ENCODE peak calls at places on chromosomes 1 and 21, in six cellular contexts. One of them, this sample, is unnamed.

GRCh38 chr1:47812848-47813508 is 184.2 kb downstream of the TRABD2B start:
- DNase-seq in T follicular helper cell: no peak
- DNase-seq in activated naive CD8-positive, alpha-beta T cell treated with anti-CD3 and anti-CD28 coated beads, Interleukin-2, amount 50 U/mL, for 24 hours: no peak
- DNase-seq in AG08395: no peak
- DNase-seq in cardiac muscle cell: no peak
- DNase-seq in activated CD4-positive, CD25-positive, alpha-beta regulatory T cell treated with anti-CD3 and anti-CD28 coated beads, Interleukin-2, amount 50 U/mL, for 72 hours: no peak
- DNase-seq in this sample: no peak

GRCh38 chr1:179745131-179745611 is 2.1 kb downstream of the FAM163A start:
- DNase-seq in AG08395: no peak
- DNase-seq in T follicular helper cell: no peak
- DNase-seq in activated CD4-positive, CD25-positive, alpha-beta regulatory T cell treated with anti-CD3 and anti-CD28 coated beads, Interleukin-2, amount 50 U/mL, for 72 hours: no peak
- DNase-seq in cardiac muscle cell: no peak
- DNase-seq in activated naive CD8-positive, alpha-beta T cell treated with anti-CD3 and anti-CD28 coated beads, Interleukin-2, amount 50 U/mL, for 24 hours: no peak
- DNase-seq in this sample: no peak

GRCh38 chr1:162292422-162292849 is 84.2 kb downstream of the SPATA46 start:
- DNase-seq in AG08395: no peak
- DNase-seq in activated CD4-positive, CD25-positive, alpha-beta regulatory T cell treated with anti-CD3 and anti-CD28 coated beads, Interleukin-2, amount 50 U/mL, for 72 hours: no peak
- DNase-seq in T follicular helper cell: no peak
- DNase-seq in activated naive CD8-positive, alpha-beta T cell treated with anti-CD3 and anti-CD28 coated beads, Interleukin-2, amount 50 U/mL, for 24 hours: no peak
- DNase-seq in cardiac muscle cell: no peak
- DNase-seq in this sample: no peak

GRCh38 chr1:193270996-193271395 is 84.6 kb upstream of the B3GALT2 start:
- DNase-seq in T follicular helper cell: no peak
- DNase-seq in AG08395: no peak
- DNase-seq in activated naive CD8-positive, alpha-beta T cell treated with anti-CD3 and anti-CD28 coated beads, Interleukin-2, amount 50 U/mL, for 24 hours: no peak
- DNase-seq in activated CD4-positive, CD25-positive, alpha-beta regulatory T cell treated with anti-CD3 and anti-CD28 coated beads, Interleukin-2, amount 50 U/mL, for 72 hours: no peak
- DNase-seq in cardiac muscle cell: no peak
- DNase-seq in this sample: no peak

GRCh38 chr21:46060596-46061061 is 37.3 kb upstream of the COL6A2 start:
- DNase-seq in activated CD4-positive, CD25-positive, alpha-beta regulatory T cell treated with anti-CD3 and anti-CD28 coated beads, Interleukin-2, amount 50 U/mL, for 72 hours: no peak
- DNase-seq in activated naive CD8-positive, alpha-beta T cell treated with anti-CD3 and anti-CD28 coated beads, Interleukin-2, amount 50 U/mL, for 24 hours: peak; percentile 66
- DNase-seq in AG08395: peak; percentile 93
- DNase-seq in cardiac muscle cell: no peak
- DNase-seq in T follicular helper cell: no peak
- DNase-seq in this sample: no peak

GRCh38 chr1:52463891-52464290 is 59.5 kb downstream of the PRPF38A start:
- DNase-seq in AG08395: no peak
- DNase-seq in T follicular helper cell: no peak
- DNase-seq in cardiac muscle cell: no peak
- DNase-seq in activated CD4-positive, CD25-positive, alpha-beta regulatory T cell treated with anti-CD3 and anti-CD28 coated beads, Interleukin-2, amount 50 U/mL, for 72 hours: no peak
- DNase-seq in activated naive CD8-positive, alpha-beta T cell treated with anti-CD3 and anti-CD28 coated beads, Interleukin-2, amount 50 U/mL, for 24 hours: no peak
- DNase-seq in this sample: no peak

GRCh38 chr1:227780101-227781044 is 35.1 kb upstream of the PRSS38 start:
- DNase-seq in AG08395: no peak
- DNase-seq in T follicular helper cell: no peak
- DNase-seq in cardiac muscle cell: no peak
- DNase-seq in activated CD4-positive, CD25-positive, alpha-beta regulatory T cell treated with anti-CD3 and anti-CD28 coated beads, Interleukin-2, amount 50 U/mL, for 72 hours: peak; percentile 24
- DNase-seq in activated naive CD8-positive, alpha-beta T cell treated with anti-CD3 and anti-CD28 coated beads, Interleukin-2, amount 50 U/mL, for 24 hours: no peak
- DNase-seq in this sample: peak; percentile 56

GRCh38 chr1:86546787-86547221 is at the start of gene CLCA4:
- DNase-seq in cardiac muscle cell: no peak
- DNase-seq in activated CD4-positive, CD25-positive, alpha-beta regulatory T cell treated with anti-CD3 and anti-CD28 coated beads, Interleukin-2, amount 50 U/mL, for 72 hours: no peak
- DNase-seq in activated naive CD8-positive, alpha-beta T cell treated with anti-CD3 and anti-CD28 coated beads, Interleukin-2, amount 50 U/mL, for 24 hours: no peak
- DNase-seq in AG08395: no peak
- DNase-seq in T follicular helper cell: no peak
- DNase-seq in this sample: no peak

GRCh38 chr1:20095564-20096434 is 23.5 kb downstream of the PLA2G2D start:
- DNase-seq in T follicular helper cell: no peak
- DNase-seq in activated CD4-positive, CD25-positive, alpha-beta regulatory T cell treated with anti-CD3 and anti-CD28 coated beads, Interleukin-2, amount 50 U/mL, for 72 hours: no peak
- DNase-seq in cardiac muscle cell: no peak
- DNase-seq in activated naive CD8-positive, alpha-beta T cell treated with anti-CD3 and anti-CD28 coated beads, Interleukin-2, amount 50 U/mL, for 24 hours: no peak
- DNase-seq in AG08395: no peak
- DNase-seq in this sample: no peak